ENCODE peak calls at places on chromosomes 11 and 22, in nine cellular contexts. A, M, W, G, N, V, L, X and T are unnamed samples. For H3K9me3, the result is how much of the 10 kb centered on the place peaks cover.

GRCh38 chr11:6617315-6617781 is 1.9 kb downstream of the TPP1 start:
- DNase-seq in W (no peak), N (no peak), V (no peak), L (no peak), M (no peak), G (no peak), A (no peak), X (no peak), T (no peak)

GRCh38 chr11:73513707-73514106 is 84.2 kb downstream of the FAM168A start:
- DNase-seq in L (no peak), V (no peak), W (no peak), X (no peak), M (no peak), N (no peak), G (no peak), A (no peak), T (no peak)

GRCh38 chr11:59197990-59198389 is 14.7 kb downstream of the MPEG1 start:
- DNase-seq in M (peak), V (peak), G (peak), W (no peak), X (peak), N (peak), A (no peak), L (no peak), T (no peak)

GRCh38 chr22:43015677-43016042 is 711 bp upstream of the PACSIN2 start:
- DNase-seq in V (no peak), N (no peak), M (no peak), W (no peak), X (no peak), A (no peak), L (no peak), G (no peak), T (no peak)

GRCh38 chr11:19347911-19348310 is 107.2 kb upstream of the E2F8 start:
- DNase-seq in N (no peak), V (no peak), L (no peak), A (no peak), G (no peak), M (no peak), W (no peak), X (no peak), T (no peak)

GRCh38 chr11:102171101-102171500 is 60.9 kb downstream of the YAP1 start:
- DNase-seq in G (no peak), M (no peak), V (no peak), X (peak), A (no peak), W (no peak), N (no peak), L (no peak), T (peak)

GRCh38 chr11:29989181-29989580 is 27.6 kb downstream of the KCNA4 start:
- DNase-seq in M (no peak), L (no peak), G (no peak), X (peak), W (no peak), A (no peak), V (no peak), N (no peak), T (no peak)

GRCh38 chr11:47220401-47220821 is 5.6 kb downstream of the DDB2 start:
- DNase-seq in V (no peak), N (no peak), A (no peak), L (no peak), G (no peak), W (no peak), X (peak), M (no peak), T (peak)

GRCh38 chr11:64546600-64546999 is 44.4 kb upstream of the SLC22A12 start:
- DNase-seq in M (no peak), V (no peak), W (no peak), X (no peak), A (peak), L (no peak), N (no peak), G (no peak), T (no peak)

DNA sequence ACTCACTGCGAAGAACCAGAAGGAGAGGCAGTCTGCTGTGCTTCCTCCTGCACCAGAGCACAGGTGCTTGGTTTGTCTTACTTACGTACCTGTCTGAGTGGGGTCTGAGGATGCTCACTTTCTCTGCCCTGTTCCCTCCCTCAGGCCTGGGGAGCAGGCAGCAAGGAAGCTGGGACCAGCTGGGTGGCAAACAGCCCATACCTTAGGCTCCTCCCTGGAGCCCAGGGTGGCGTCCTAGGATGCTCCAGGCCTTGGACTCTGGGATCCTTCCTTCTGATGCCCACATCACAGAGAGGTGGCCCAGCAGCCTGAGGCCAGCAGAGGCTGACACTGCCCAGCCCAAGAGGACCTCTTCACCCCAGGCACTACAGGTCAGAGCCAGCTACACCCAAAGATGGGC is 593.2 kb downstream of the BRD1 start:
- DNase-seq in X (no peak), A (no peak), G (no peak), V (no peak), L (no peak), W (no peak), N (no peak), M (no peak), T (no peak)
- H3K9me3 ChIP-seq in X (under half), A (under half), G (under half), V (under half), L (under half), W (under half), N (under half), M (under half), T (under half)

GRCh38 chr11:98153752-98154151 is 867.0 kb upstream of the CNTN5 start:
- DNase-seq in L (no peak), A (no peak), N (no peak), M (no peak), W (no peak), X (no peak), G (no peak), V (no peak), T (no peak)
- H3K9me3 ChIP-seq in L (under half), A (under half), N (under half), M (under half), W (under half), X (under half), G (under half), V (under half), T (under half)

GRCh38 chr11:50074161-50074560 is 41.5 kb downstream of the OR4C45 start:
- DNase-seq in X (no peak), G (no peak), V (no peak), N (no peak), L (no peak), W (no peak), A (no peak), M (no peak), T (no peak)
- H3K9me3 ChIP-seq in X (under half), G (under half), V (under half), N (under half), L (half or more), W (half or more), A (under half), M (under half), T (under half)

GRCh38 chr11:97974798-97975498 is 1045.8 kb upstream of the CNTN5 start:
- DNase-seq in M (no peak), G (no peak), V (no peak), N (no peak), A (no peak), L (no peak), W (no peak), X (no peak), T (no peak)
- H3K9me3 ChIP-seq in M (under half), G (under half), V (under half), N (under half), A (under half), L (under half), W (under half), X (under half), T (under half)